ENCODE peak calls at places on chromosomes 5 and 9, in nine cellular contexts. One of them, this sample, is unnamed.

GRCh38 chr9:33263131-33263935 is 1.2 kb downstream of the BAG1 start:
- DNase-seq in A549: no peak
- DNase-seq in prostate gland: peak; percentile 15
- DNase-seq in body of pancreas: no peak
- DNase-seq in K562: no peak
- DNase-seq in sigmoid colon: no peak
- DNase-seq in uterus: no peak
- DNase-seq in IMR-90: no peak
- DNase-seq in heart left ventricle: no peak
- DNase-seq in this sample: peak; percentile 39

GRCh38 chr5:75666801-75667200 is 50.4 kb downstream of the POC5 start:
- DNase-seq in K562: no peak
- DNase-seq in heart left ventricle: no peak
- DNase-seq in sigmoid colon: no peak
- DNase-seq in uterus: no peak
- DNase-seq in IMR-90: no peak
- DNase-seq in body of pancreas: no peak
- DNase-seq in prostate gland: no peak
- DNase-seq in A549: peak; percentile 20
- DNase-seq in this sample: no peak

GRCh38 chr5:160197341-160198147 is 31.8 kb upstream of the FABP6 start:
- DNase-seq in uterus: peak; percentile 20
- DNase-seq in IMR-90: peak; percentile 44
- DNase-seq in body of pancreas: peak; percentile 8
- DNase-seq in A549: no peak
- DNase-seq in prostate gland: no peak
- DNase-seq in sigmoid colon: no peak
- DNase-seq in heart left ventricle: peak; percentile 56
- DNase-seq in K562: peak; percentile 71
- DNase-seq in this sample: no peak

GRCh38 chr9:104794070-104794469 is 30.1 kb downstream of the NIPSNAP3B start:
- DNase-seq in heart left ventricle: no peak
- DNase-seq in prostate gland: no peak
- DNase-seq in uterus: no peak
- DNase-seq in body of pancreas: no peak
- DNase-seq in A549: no peak
- DNase-seq in IMR-90: no peak
- DNase-seq in sigmoid colon: no peak
- DNase-seq in K562: no peak
- DNase-seq in this sample: peak; percentile 30

GRCh38 chr9:16659096-16659495 is 211.4 kb downstream of the BNC2 start:
- DNase-seq in prostate gland: no peak
- DNase-seq in uterus: no peak
- DNase-seq in body of pancreas: no peak
- DNase-seq in A549: no peak
- DNase-seq in IMR-90: no peak
- DNase-seq in sigmoid colon: no peak
- DNase-seq in heart left ventricle: no peak
- DNase-seq in K562: no peak
- DNase-seq in this sample: no peak

GRCh38 chr9:715743-716400 is 125.6 kb upstream of the DMRT1 start:
- DNase-seq in A549: no peak
- DNase-seq in heart left ventricle: no peak
- DNase-seq in K562: no peak
- DNase-seq in uterus: no peak
- DNase-seq in body of pancreas: no peak
- DNase-seq in IMR-90: peak; percentile 68
- DNase-seq in prostate gland: peak; percentile 32
- DNase-seq in sigmoid colon: no peak
- DNase-seq in this sample: no peak

GRCh38 chr9:37453827-37454226 is 11.4 kb downstream of the ZBTB5 start:
- DNase-seq in IMR-90: no peak
- DNase-seq in A549: no peak
- DNase-seq in prostate gland: peak; percentile 19
- DNase-seq in heart left ventricle: no peak
- DNase-seq in body of pancreas: peak; percentile 36
- DNase-seq in K562: no peak
- DNase-seq in uterus: no peak
- DNase-seq in sigmoid colon: no peak
- DNase-seq in this sample: no peak

GRCh38 chr5:156460496-156460895 is 133.5 kb downstream of the SGCD start:
- DNase-seq in IMR-90: peak; percentile 54
- DNase-seq in sigmoid colon: no peak
- DNase-seq in prostate gland: no peak
- DNase-seq in K562: no peak
- DNase-seq in heart left ventricle: no peak
- DNase-seq in body of pancreas: no peak
- DNase-seq in uterus: no peak
- DNase-seq in A549: no peak
- DNase-seq in this sample: no peak

GRCh38 chr5:73299017-73299630 is 126.1 kb downstream of the TMEM174 start:
- DNase-seq in body of pancreas: no peak
- DNase-seq in heart left ventricle: no peak
- DNase-seq in uterus: no peak
- DNase-seq in A549: no peak
- DNase-seq in prostate gland: no peak
- DNase-seq in sigmoid colon: no peak
- DNase-seq in IMR-90: no peak
- DNase-seq in K562: no peak
- DNase-seq in this sample: no peak

GRCh38 chr5:160133071-160133917 is 14.0 kb upstream of the PWWP2A start:
- DNase-seq in sigmoid colon: no peak
- DNase-seq in A549: no peak
- DNase-seq in uterus: peak; percentile 16
- DNase-seq in K562: no peak
- DNase-seq in IMR-90: no peak
- DNase-seq in body of pancreas: peak; percentile 33
- DNase-seq in prostate gland: no peak
- DNase-seq in heart left ventricle: peak; percentile 24
- DNase-seq in this sample: no peak

GRCh38 chr5:80686757-80687156 is 32.0 kb upstream of the DHFR start:
- DNase-seq in prostate gland: no peak
- DNase-seq in IMR-90: peak; percentile 36
- DNase-seq in sigmoid colon: no peak
- DNase-seq in K562: no peak
- DNase-seq in body of pancreas: no peak
- DNase-seq in uterus: no peak
- DNase-seq in heart left ventricle: no peak
- DNase-seq in A549: peak; percentile 9
- DNase-seq in this sample: no peak

GRCh38 chr5:77638763-77639451 is 394 bp upstream of the OTP start:
- DNase-seq in IMR-90: no peak
- DNase-seq in prostate gland: no peak
- DNase-seq in uterus: no peak
- DNase-seq in body of pancreas: no peak
- DNase-seq in sigmoid colon: no peak
- DNase-seq in K562: no peak
- DNase-seq in heart left ventricle: no peak
- DNase-seq in A549: peak; percentile 5
- DNase-seq in this sample: no peak

GRCh38 chr5:81425569-81425968 is 31.6 kb upstream of the ACOT12 start:
- DNase-seq in uterus: no peak
- DNase-seq in prostate gland: no peak
- DNase-seq in body of pancreas: no peak
- DNase-seq in A549: peak; percentile 40
- DNase-seq in K562: peak; percentile 18
- DNase-seq in sigmoid colon: no peak
- DNase-seq in heart left ventricle: no peak
- DNase-seq in IMR-90: peak; percentile 65
- DNase-seq in this sample: no peak

GRCh38 chr5:53478411-53479044 is 1.9 kb upstream of the FST start:
- DNase-seq in A549: peak; percentile 72
- DNase-seq in sigmoid colon: no peak
- DNase-seq in K562: peak; percentile 13
- DNase-seq in uterus: peak; percentile 15
- DNase-seq in heart left ventricle: peak; percentile 20
- DNase-seq in body of pancreas: peak; percentile 30
- DNase-seq in IMR-90: peak; percentile 63
- DNase-seq in prostate gland: peak; percentile 38
- DNase-seq in this sample: no peak

DNA sequence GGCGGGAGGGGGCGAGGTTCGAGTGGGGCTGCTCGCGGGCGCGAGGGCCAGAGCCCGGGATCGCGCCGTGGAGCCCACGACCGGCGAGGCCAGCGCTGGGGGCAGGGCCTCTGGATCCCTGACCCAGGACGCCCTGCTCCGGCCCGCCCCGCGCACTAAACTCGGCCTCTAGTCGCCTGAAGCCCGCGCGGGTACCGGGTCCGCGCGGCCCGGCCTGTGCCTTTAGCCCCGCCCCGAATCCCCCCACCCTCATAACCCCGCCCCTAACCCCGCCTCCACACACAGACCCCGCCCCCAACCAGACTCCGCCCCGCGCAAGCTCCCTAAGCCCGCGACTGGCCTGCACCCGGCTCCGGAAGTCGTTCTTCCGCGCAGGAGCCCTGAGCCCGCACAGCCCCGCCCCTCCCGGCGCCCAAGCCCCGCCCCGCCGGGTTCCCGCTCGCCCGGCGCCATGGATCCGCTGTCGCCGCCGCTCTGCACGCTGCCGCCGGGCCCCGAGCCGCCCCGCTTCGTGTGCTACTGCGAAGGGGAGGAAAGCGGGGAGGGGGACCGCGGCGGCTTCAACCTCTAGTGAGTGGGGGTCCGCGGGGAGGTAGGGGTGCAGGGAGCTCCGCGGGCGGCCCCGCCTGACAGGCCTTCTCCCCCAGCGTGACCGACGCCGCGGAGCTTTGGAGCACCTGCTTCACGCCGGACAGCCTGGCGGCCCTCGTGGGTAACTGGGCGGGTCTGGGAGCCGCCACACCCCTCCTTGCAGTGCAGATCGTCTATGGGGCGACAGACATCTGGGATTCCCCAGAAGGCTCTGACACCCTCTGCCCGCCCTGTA is at the start of gene PAXX:
- DNase-seq in prostate gland: peak; percentile 90
- DNase-seq in body of pancreas: peak; percentile 95
- DNase-seq in A549: peak; percentile 94
- DNase-seq in sigmoid colon: peak; percentile 96
- DNase-seq in IMR-90: peak; percentile 82
- DNase-seq in K562: peak; percentile 94
- DNase-seq in uterus: peak; percentile 89
- DNase-seq in heart left ventricle: peak; percentile 95
- DNase-seq in this sample: peak; percentile 88
- TF ChIP-seq POLR2A in prostate gland: peak; percentile 29
- TF ChIP-seq POLR2A in body of pancreas: no peak
- TF ChIP-seq POLR2A in A549: peak; percentile 65
- TF ChIP-seq POLR2A in sigmoid colon: no peak
- TF ChIP-seq POLR2A in IMR-90: no peak
- TF ChIP-seq POLR2A in K562: peak; percentile 77
- TF ChIP-seq POLR2A in uterus: peak; percentile 35
- TF ChIP-seq POLR2A in heart left ventricle: peak; percentile 47
- TF ChIP-seq POLR2A in this sample: no peak

GRCh38 chr5:149551227-149552037 is at the start of gene CSNK1A1:
- DNase-seq in uterus: peak; percentile 98
- DNase-seq in A549: peak; percentile 99
- DNase-seq in sigmoid colon: peak; percentile 99
- DNase-seq in IMR-90: peak; percentile 98
- DNase-seq in body of pancreas: peak; percentile 99
- DNase-seq in K562: peak; percentile 99
- DNase-seq in prostate gland: peak; percentile 97
- DNase-seq in heart left ventricle: peak; percentile 99
- DNase-seq in this sample: peak; percentile 96
- TF ChIP-seq POLR2A in uterus: peak; percentile 96
- TF ChIP-seq POLR2A in A549: peak; percentile 58
- TF ChIP-seq POLR2A in sigmoid colon: peak; percentile 91
- TF ChIP-seq POLR2A in IMR-90: peak; percentile 98
- TF ChIP-seq POLR2A in body of pancreas: peak; percentile 95
- TF ChIP-seq POLR2A in K562: peak; percentile 95
- TF ChIP-seq POLR2A in prostate gland: peak; percentile 94
- TF ChIP-seq POLR2A in heart left ventricle: peak; percentile 91
- TF ChIP-seq POLR2A in this sample: peak; percentile 98

DNA sequence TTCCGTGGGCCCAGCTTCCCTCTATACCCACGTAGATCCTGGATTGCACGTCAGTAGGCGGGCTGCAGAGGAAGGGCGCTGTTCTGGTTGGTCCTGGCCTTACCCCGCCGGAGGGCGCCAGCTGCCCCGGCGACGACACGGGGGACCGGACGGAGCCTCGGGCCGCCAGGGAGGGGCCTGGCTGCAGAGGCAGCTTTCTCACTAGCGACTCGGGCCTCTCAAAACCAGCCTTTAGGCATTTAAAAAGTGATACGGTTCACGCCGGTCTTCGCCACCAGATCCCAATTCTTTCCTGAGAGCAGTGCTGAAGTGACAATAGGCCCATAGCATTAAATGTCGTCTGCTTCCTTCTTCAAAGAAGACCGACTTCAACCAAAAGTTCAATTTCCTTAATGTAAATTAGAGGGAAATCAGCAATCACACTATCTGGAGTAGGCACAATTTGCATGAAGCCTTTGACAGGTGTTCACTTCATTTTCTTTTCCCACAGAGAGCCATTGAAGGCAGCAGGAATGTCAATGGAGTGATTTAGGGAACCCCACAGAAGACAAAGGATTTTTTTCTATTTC is 17.6 kb upstream of the UBE2D2 start:
- DNase-seq in IMR-90: peak; percentile 5
- DNase-seq in A549: no peak
- DNase-seq in sigmoid colon: peak; percentile 69
- DNase-seq in K562: peak; percentile 72
- DNase-seq in body of pancreas: peak; percentile 80
- DNase-seq in uterus: no peak
- DNase-seq in heart left ventricle: peak; percentile 78
- DNase-seq in prostate gland: no peak
- DNase-seq in this sample: peak; percentile 33
- TF ChIP-seq POLR2A in IMR-90: no peak
- TF ChIP-seq POLR2A in A549: no peak
- TF ChIP-seq POLR2A in sigmoid colon: no peak
- TF ChIP-seq POLR2A in K562: no peak
- TF ChIP-seq POLR2A in body of pancreas: no peak
- TF ChIP-seq POLR2A in uterus: no peak
- TF ChIP-seq POLR2A in heart left ventricle: no peak
- TF ChIP-seq POLR2A in prostate gland: no peak
- TF ChIP-seq POLR2A in this sample: no peak

DNA sequence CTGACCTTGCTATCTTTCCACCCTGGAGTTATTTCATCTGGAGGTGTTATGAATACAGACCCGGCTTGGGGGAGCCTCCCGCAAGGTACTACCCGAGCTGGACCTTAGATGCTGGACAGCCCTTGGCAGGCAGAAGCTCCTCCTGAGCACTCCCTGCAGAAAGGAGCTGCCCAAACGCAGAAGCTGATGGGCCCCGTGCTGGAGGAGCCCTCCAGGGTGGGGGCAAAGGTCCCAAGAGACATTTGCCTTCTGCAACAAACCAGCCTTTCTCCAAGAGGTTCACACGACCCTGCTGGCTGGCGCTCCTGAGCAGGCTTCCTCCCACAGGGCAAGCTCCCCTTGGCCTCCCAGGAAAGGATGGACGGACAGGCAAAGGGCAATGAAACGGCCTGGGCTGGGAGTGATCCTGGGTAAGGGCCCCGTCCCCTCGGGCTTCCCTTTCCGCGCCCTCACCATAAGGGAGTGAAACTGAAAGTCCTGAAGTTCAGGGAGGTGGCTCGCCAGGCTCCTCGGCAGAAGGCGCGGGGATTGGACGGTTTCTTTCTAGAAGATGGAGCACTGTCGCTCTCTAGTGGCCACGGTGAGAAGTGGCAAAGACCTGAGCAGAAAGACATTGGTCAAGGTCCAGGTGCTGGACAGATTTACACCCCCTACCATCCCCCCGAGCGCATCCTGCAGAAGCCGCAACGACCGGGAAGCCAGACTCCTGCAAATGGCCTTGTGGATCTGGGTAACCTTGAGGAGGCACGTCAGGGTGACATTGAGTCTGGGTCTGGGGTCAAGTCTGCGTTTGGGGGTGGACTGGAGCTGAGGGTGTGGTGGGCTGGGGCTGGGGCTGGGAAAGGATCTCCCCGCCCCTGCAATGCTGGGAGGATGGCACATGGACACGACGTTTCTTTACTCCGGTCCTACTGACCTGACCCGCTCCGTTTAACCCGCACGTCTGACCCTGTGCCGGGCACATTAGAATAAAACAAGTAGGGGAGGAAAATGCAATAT is 56.4 kb downstream of the NEURL1B start:
- DNase-seq in sigmoid colon: peak; percentile 95
- DNase-seq in K562: peak; percentile 79
- DNase-seq in uterus: peak; percentile 93
- DNase-seq in IMR-90: peak; percentile 78
- DNase-seq in body of pancreas: peak; percentile 94
- DNase-seq in heart left ventricle: peak; percentile 91
- DNase-seq in prostate gland: peak; percentile 86
- DNase-seq in A549: peak; percentile 84
- DNase-seq in this sample: peak; percentile 77
- TF ChIP-seq POLR2A in sigmoid colon: no peak
- TF ChIP-seq POLR2A in K562: no peak
- TF ChIP-seq POLR2A in uterus: peak; percentile 54
- TF ChIP-seq POLR2A in IMR-90: no peak
- TF ChIP-seq POLR2A in body of pancreas: peak; percentile 59
- TF ChIP-seq POLR2A in heart left ventricle: peak; percentile 49
- TF ChIP-seq POLR2A in prostate gland: peak; percentile 51
- TF ChIP-seq POLR2A in A549: no peak
- TF ChIP-seq POLR2A in this sample: no peak